ENCODE peak calls at places on chromosomes 11 and 22, in nine cellular contexts. V, A, L, T, Z, C, R, Y and S are unnamed samples.

GRCh38 chr11:110295487-110296225 is 758 bp downstream of the RDX start:
- DNase-seq in R (peak; percentile 58), A (no peak), Y (no peak), T (peak; percentile 68), Z (peak; percentile 5), C (peak; percentile 47), V (peak; percentile 67), L (peak; percentile 69), S (no peak)

GRCh38 chr11:32052218-32052617 is 38.7 kb upstream of the RCN1 start:
- DNase-seq in L (peak; percentile 41), T (no peak), Y (peak; percentile 26), A (peak; percentile 5), V (peak; percentile 60), C (no peak), R (peak; percentile 56), Z (peak; percentile 2), S (peak; percentile 18)

GRCh38 chr22:39223091-39223710 is 21.6 kb downstream of the PDGFB start:
- DNase-seq in V (no peak), R (no peak), Z (no peak), Y (no peak), C (no peak), L (no peak), T (peak; percentile 17), A (no peak), S (no peak)

GRCh38 chr22:23513705-23514104 is 66.4 kb downstream of the IGLL1 start:
- DNase-seq in R (no peak), Y (no peak), A (no peak), C (no peak), T (no peak), L (no peak), Z (no peak), V (no peak), S (no peak)

GRCh38 chr11:117426297-117426685 is 98.6 kb downstream of the CEP164 start:
- DNase-seq in T (peak; percentile 57), Z (peak; percentile 72), C (peak; percentile 60), R (peak; percentile 96), L (peak; percentile 87), Y (peak; percentile 38), A (peak; percentile 22), V (peak; percentile 45), S (peak; percentile 38)

GRCh38 chr11:2783536-2784082 is 83.8 kb upstream of the KCNQ1OT1 start:
- DNase-seq in Z (no peak), L (no peak), A (no peak), V (peak; percentile 53), T (no peak), Y (peak; percentile 53), R (no peak), C (no peak), S (no peak)

GRCh38 chr11:69106124-69106811 is 49.5 kb upstream of the SMIM38 start:
- DNase-seq in R (no peak), V (no peak), L (peak; percentile 53), C (no peak), A (no peak), T (no peak), Y (no peak), Z (no peak), S (no peak)

GRCh38 chr11:110859998-110860397 is 147.8 kb upstream of the ARHGAP20 start:
- DNase-seq in V (no peak), Y (no peak), L (no peak), R (no peak), A (no peak), Z (no peak), C (no peak), T (no peak), S (no peak)

GRCh38 chr11:60947666-60948065 is 4.3 kb downstream of the SLC15A3 start:
- DNase-seq in C (no peak), T (no peak), Y (no peak), V (no peak), R (no peak), A (no peak), L (no peak), Z (no peak), S (no peak)

GRCh38 chr11:76119779-76120178 is 86.5 kb downstream of the WNT11 start:
- DNase-seq in C (no peak), A (no peak), Y (no peak), V (no peak), L (no peak), T (no peak), Z (no peak), R (no peak), S (no peak)

GRCh38 chr11:123157995-123158394 is 37.1 kb downstream of the CLMP start:
- DNase-seq in T (no peak), V (no peak), R (no peak), A (no peak), C (no peak), Y (no peak), Z (no peak), L (no peak), S (no peak)